ENCODE peak calls at places on chromosome 10, in nine cellular contexts. M is NCI-H510A; Y is naive thymus-derived CD4-positive, alpha-beta T cell; U is hypothalamus; C is BJ; H is Right ventricle myocardium superior; W is GM12892; V is activated T-cell treated with anti-CD3 and anti-CD28 coated beads for 24 hours; Q is fibroblast of the conjunctiva. N is an unnamed sample.

GRCh38 chr10:71621783-71622526 is 97.6 kb downstream of the C10orf105 start:
- DNase-seq in M (no peak), Y (no peak), U (peak), C (peak), H (no peak), W (no peak), V (no peak), Q (no peak), N (peak)

GRCh38 chr10:110845756-110846620 is 25.7 kb upstream of the PDCD4 start:
- DNase-seq in M (no peak), Y (no peak), U (no peak), C (no peak), H (no peak), W (no peak), V (no peak), Q (no peak), N (no peak)

GRCh38 chr10:54441286-54441685 is 359.7 kb downstream of the PCDH15 start:
- DNase-seq in M (no peak), Y (no peak), U (no peak), C (no peak), H (no peak), W (no peak), V (no peak), Q (no peak), N (no peak)

GRCh38 chr10:87546971-87547413 is 42.3 kb downstream of the MINPP1 start:
- DNase-seq in M (no peak), Y (no peak), U (no peak), C (no peak), H (no peak), W (no peak), V (no peak), Q (no peak), N (peak)

GRCh38 chr10:10872035-10872673 is 145.5 kb upstream of the CELF2 start:
- DNase-seq in M (no peak), Y (no peak), U (no peak), C (peak), H (no peak), W (no peak), V (no peak), Q (peak), N (peak)

GRCh38 chr10:5965266-5965665 is 12.1 kb downstream of the IL15RA start:
- DNase-seq in M (no peak), Y (no peak), U (no peak), C (no peak), H (no peak), W (no peak), V (no peak), Q (no peak), N (no peak)

GRCh38 chr10:44463511-44464121 is 78.7 kb upstream of the CXCL12 start:
- DNase-seq in M (no peak), Y (no peak), U (no peak), C (no peak), H (no peak), W (no peak), V (no peak), Q (no peak), N (peak)

GRCh38 chr10:23155166-23155565 is 36.9 kb upstream of the PTF1A start:
- DNase-seq in M (no peak), Y (no peak), U (no peak), C (no peak), H (no peak), W (no peak), V (no peak), Q (no peak), N (peak)

GRCh38 chr10:107847620-107848019 is 683.1 kb upstream of the SORCS1 start:
- DNase-seq in M (no peak), Y (no peak), U (no peak), C (no peak), H (no peak), W (no peak), V (no peak), Q (no peak), N (no peak)

GRCh38 chr10:122487231-122487765 is 25.9 kb downstream of the HTRA1 start:
- DNase-seq in M (peak), Y (no peak), U (no peak), C (no peak), H (peak), W (no peak), V (no peak), Q (no peak), N (no peak)

GRCh38 chr10:131453772-131454634 is 142.5 kb upstream of the TCERG1L start:
- DNase-seq in M (no peak), Y (peak), U (peak), C (no peak), H (peak), W (no peak), V (peak), Q (no peak), N (no peak)

GRCh38 chr10:5297466-5297865 is 67.3 kb upstream of the UCN3 start:
- DNase-seq in M (no peak), Y (peak), U (no peak), C (no peak), H (peak), W (no peak), V (no peak), Q (peak), N (peak)

GRCh38 chr10:99369126-99369525 is 40.0 kb downstream of the CNNM1 start:
- DNase-seq in M (no peak), Y (no peak), U (no peak), C (no peak), H (no peak), W (no peak), V (no peak), Q (no peak), N (peak)

GRCh38 chr10:76946268-76946667 is 691.3 kb downstream of the KCNMA1 start:
- DNase-seq in M (no peak), Y (no peak), U (no peak), C (no peak), H (no peak), W (no peak), V (no peak), Q (no peak), N (peak)

GRCh38 chr10:29110172-29110571 is 178.7 kb upstream of the LYZL1 start:
- DNase-seq in M (no peak), Y (no peak), U (no peak), C (no peak), H (no peak), W (no peak), V (no peak), Q (no peak), N (no peak)

GRCh38 chr10:87619705-87620104 is 40.0 kb upstream of the PAPSS2 start:
- DNase-seq in M (no peak), Y (no peak), U (no peak), C (no peak), H (no peak), W (no peak), V (no peak), Q (no peak), N (peak)

GRCh38 chr10:123148414-123149161 is 652 bp downstream of the HMX2 start:
- DNase-seq in M (no peak), Y (no peak), U (no peak), C (no peak), H (no peak), W (no peak), V (no peak), Q (no peak), N (no peak)

GRCh38 chr10:83606275-83606674 is 533.0 kb upstream of the GHITM start:
- DNase-seq in M (peak), Y (no peak), U (no peak), C (no peak), H (peak), W (no peak), V (no peak), Q (no peak), N (peak)

GRCh38 chr10:76732306-76732705 is 905.3 kb downstream of the KCNMA1 start:
- DNase-seq in M (no peak), Y (no peak), U (no peak), C (no peak), H (no peak), W (no peak), V (no peak), Q (no peak), N (peak)

GRCh38 chr10:117778241-117778640 is 235.7 kb downstream of the EMX2 start:
- DNase-seq in M (no peak), Y (no peak), U (no peak), C (no peak), H (no peak), W (no peak), V (no peak), Q (no peak), N (no peak)

GRCh38 chr10:132960071-132960472 is 17.7 kb upstream of the CFAP46 start:
- DNase-seq in M (no peak), Y (no peak), U (no peak), C (no peak), H (no peak), W (no peak), V (no peak), Q (no peak), N (no peak)

GRCh38 chr10:124152139-124152780 is 58.9 kb upstream of the CHST15 start:
- DNase-seq in M (peak), Y (no peak), U (peak), C (no peak), H (peak), W (no peak), V (no peak), Q (peak), N (peak)

GRCh38 chr10:98391578-98391991 is 23.4 kb downstream of the PYROXD2 start:
- DNase-seq in M (no peak), Y (no peak), U (peak), C (no peak), H (peak), W (no peak), V (no peak), Q (no peak), N (peak)

GRCh38 chr10:97332586-97333350 is 1.8 kb downstream of the FRAT2 start:
- DNase-seq in M (no peak), Y (no peak), U (peak), C (peak), H (no peak), W (no peak), V (no peak), Q (peak), N (peak)

GRCh38 chr10:130363051-130363450 is 226.9 kb downstream of the GLRX3 start:
- DNase-seq in M (no peak), Y (no peak), U (no peak), C (no peak), H (no peak), W (no peak), V (no peak), Q (no peak), N (no peak)

GRCh38 chr10:1563028-1563427 is 174.3 kb downstream of the ADARB2 start:
- DNase-seq in M (no peak), Y (no peak), U (no peak), C (no peak), H (no peak), W (no peak), V (no peak), Q (no peak), N (no peak)

GRCh38 chr10:31875608-31876007 is 53.0 kb downstream of the ARHGAP12 start:
- DNase-seq in M (no peak), Y (no peak), U (no peak), C (no peak), H (no peak), W (no peak), V (no peak), Q (no peak), N (no peak)

GRCh38 chr10:101538481-101538880 is 49.6 kb downstream of the POLL start:
- DNase-seq in M (peak), Y (no peak), U (no peak), C (no peak), H (no peak), W (no peak), V (no peak), Q (no peak), N (no peak)

GRCh38 chr10:14384096-14384730 is 53.5 kb upstream of the FRMD4A start:
- DNase-seq in M (no peak), Y (no peak), U (no peak), C (no peak), H (no peak), W (no peak), V (no peak), Q (no peak), N (no peak)

GRCh38 chr10:4543943-4544540 is 282.0 kb upstream of the AKR1E2 start:
- DNase-seq in M (no peak), Y (no peak), U (no peak), C (no peak), H (no peak), W (no peak), V (no peak), Q (no peak), N (peak)

GRCh38 chr10:64211466-64211865 is 690.3 kb downstream of the REEP3 start:
- DNase-seq in M (no peak), Y (no peak), U (no peak), C (no peak), H (no peak), W (no peak), V (no peak), Q (no peak), N (no peak)

GRCh38 chr10:16594106-16594505 is 72.4 kb upstream of the C1QL3 start:
- DNase-seq in M (no peak), Y (no peak), U (no peak), C (no peak), H (no peak), W (no peak), V (no peak), Q (no peak), N (no peak)

GRCh38 chr10:5559642-5560141 is 34.9 kb downstream of the CALML3 start:
- DNase-seq in M (no peak), Y (no peak), U (no peak), C (peak), H (no peak), W (no peak), V (no peak), Q (no peak), N (peak)

GRCh38 chr10:79948976-79949722 is at the start of gene SFTPD:
- DNase-seq in M (no peak), Y (no peak), U (no peak), C (no peak), H (no peak), W (no peak), V (no peak), Q (no peak), N (no peak)

GRCh38 chr10:8138471-8138870 is 84.0 kb downstream of the GATA3 start:
- DNase-seq in M (no peak), Y (no peak), U (no peak), C (no peak), H (no peak), W (no peak), V (no peak), Q (no peak), N (no peak)

GRCh38 chr10:132158810-132159209 is 27.9 kb upstream of the DPYSL4 start:
- DNase-seq in M (no peak), Y (peak), U (no peak), C (no peak), H (no peak), W (no peak), V (no peak), Q (no peak), N (no peak)

GRCh38 chr10:43282881-43283280 is 16.0 kb upstream of the RASGEF1A start:
- DNase-seq in M (no peak), Y (no peak), U (no peak), C (no peak), H (no peak), W (no peak), V (no peak), Q (no peak), N (no peak)

GRCh38 chr10:85145966-85146365 is 817.6 kb downstream of the CCSER2 start:
- DNase-seq in M (no peak), Y (no peak), U (no peak), C (no peak), H (no peak), W (no peak), V (no peak), Q (no peak), N (no peak)

GRCh38 chr10:102408081-102408727 is 10.4 kb downstream of the PSD start:
- DNase-seq in M (no peak), Y (no peak), U (no peak), C (no peak), H (no peak), W (no peak), V (no peak), Q (no peak), N (no peak)

N was measured in foreskin fibroblast.